ENCODE peak calls at places on chromosomes 16 and 17, in eight cellular contexts. W is stimulated activated naive CD8-positive, alpha-beta T cell treated with anti-CD3 and anti-CD28 coated beads, Interleukin-15, Interleukin-2, amounts not matched to agents 100 U/mL and 50 U/mL, for 24 hours; S is heart left ventricle; B is AML-193; M is HT1080; C is substantia nigra; K is skeletal muscle cell; Q is T-cell. T is an unnamed sample.

GRCh38 chr17:8152981-8153549 is 861 bp upstream of the PER1 start:
- DNase-seq in W (no peak), S (no peak), B (no peak), M (no peak), C (no peak), K (no peak), Q (no peak), T (no peak)

GRCh38 chr16:72807287-72807686 is 240.6 kb downstream of the ZFHX3 start:
- DNase-seq in W (no peak), S (no peak), B (no peak), M (no peak), C (no peak), K (no peak), Q (no peak), T (no peak)

GRCh38 chr16:74667215-74667765 is 613 bp upstream of the RFWD3 start:
- DNase-seq in W (peak; percentile 61), S (peak; percentile 15), B (no peak), M (peak; percentile 45), C (no peak), K (no peak), Q (no peak), T (peak; percentile 76)

GRCh38 chr17:27320222-27320560 is 26.3 kb downstream of the WSB1 start:
- DNase-seq in W (no peak), S (no peak), B (no peak), M (no peak), C (no peak), K (no peak), Q (no peak), T (no peak)

GRCh38 chr17:61421460-61421859 is 21.8 kb downstream of the TBX2 start:
- DNase-seq in W (no peak), S (no peak), B (no peak), M (no peak), C (no peak), K (no peak), Q (no peak), T (no peak)

GRCh38 chr17:48012151-48012520 is 25.5 kb downstream of the COPZ2 start:
- DNase-seq in W (peak; percentile 74), S (peak; percentile 31), B (peak; percentile 9), M (no peak), C (peak; percentile 13), K (no peak), Q (peak; percentile 42), T (peak; percentile 53)

GRCh38 chr17:924711-925480 is 54.7 kb downstream of the NXN start:
- DNase-seq in W (no peak), S (no peak), B (no peak), M (no peak), C (no peak), K (no peak), Q (no peak), T (no peak)

GRCh38 chr17:59300941-59301340 is 30.5 kb upstream of the YPEL2 start:
- DNase-seq in W (no peak), S (no peak), B (no peak), M (no peak), C (no peak), K (no peak), Q (no peak), T (no peak)

GRCh38 chr16:87006789-87007745 is 310.1 kb downstream of the C16orf95 start:
- DNase-seq in W (no peak), S (no peak), B (no peak), M (no peak), C (no peak), K (peak; percentile 50), Q (no peak), T (no peak)

GRCh38 chr17:52159810-52160578 is 1.5 kb upstream of the CA10 start:
- DNase-seq in W (no peak), S (no peak), B (no peak), M (no peak), C (no peak), K (no peak), Q (no peak), T (no peak)

GRCh38 chr16:30666681-30667080 is 8.4 kb downstream of the FBRS start:
- DNase-seq in W (no peak), S (no peak), B (no peak), M (no peak), C (no peak), K (no peak), Q (no peak), T (no peak)

GRCh38 chr16:21158208-21159110 is at the start of gene LDAF1:
- DNase-seq in W (peak; percentile 88), S (peak; percentile 85), B (peak; percentile 79), M (peak; percentile 81), C (no peak), K (peak; percentile 24), Q (peak; percentile 58), T (peak; percentile 92)

GRCh38 chr17:80785477-80786178 is 206.0 kb upstream of the CHMP6 start:
- DNase-seq in W (peak; percentile 67), S (no peak), B (no peak), M (no peak), C (no peak), K (no peak), Q (no peak), T (no peak)

GRCh38 chr16:78576941-78577340 is 477.5 kb downstream of the WWOX start:
- DNase-seq in W (no peak), S (no peak), B (no peak), M (peak; percentile 11), C (no peak), K (no peak), Q (no peak), T (no peak)

GRCh38 chr17:58789160-58789559 is 33.5 kb downstream of the PPM1E start:
- DNase-seq in W (no peak), S (no peak), B (no peak), M (no peak), C (no peak), K (no peak), Q (no peak), T (peak; percentile 38)

GRCh38 chr16:63684116-63684515 is 1437.7 kb downstream of the CDH11 start:
- DNase-seq in W (no peak), S (no peak), B (no peak), M (no peak), C (no peak), K (no peak), Q (no peak), T (no peak)

GRCh38 chr16:29000019-29000418 is 15.2 kb downstream of the LAT start:
- DNase-seq in W (no peak), S (no peak), B (no peak), M (no peak), C (no peak), K (no peak), Q (no peak), T (no peak)

GRCh38 chr17:3935140-3935542 is 18.9 kb upstream of the P2RX1 start:
- DNase-seq in W (peak; percentile 39), S (peak; percentile 73), B (peak; percentile 22), M (peak; percentile 58), C (peak; percentile 9), K (peak; percentile 26), Q (peak; percentile 26), T (peak; percentile 29)

T was measured in OCI-M1.